ENCODE peak calls at places on chromosomes 4 and X, in five cellular contexts. B is activated CD4-positive, alpha-beta T cell treated with anti-CD3 and anti-CD28 coated beads, Interleukin-2, amount 10 ng/mL, durations not matched to agents 7 days and 5 days; O is left kidney; J is ureter; W is MG63. L is an unnamed sample.

GRCh38 chrX:110022555-110023448 is 19.9 kb downstream of the TMEM164 start:
- DNase-seq in W (no peak), O (peak), B (no peak), J (no peak), L (no peak)

GRCh38 chr4:88623097-88623496 is 30.8 kb downstream of the HERC3 start:
- DNase-seq in W (peak), B (no peak), J (no peak), O (no peak), L (no peak)

GRCh38 chr4:10006236-10006603 is 15.1 kb downstream of the SLC2A9 start:
- DNase-seq in O (peak), B (no peak), W (peak), J (peak), L (peak)

GRCh38 chr4:159577241-159577640 is 474.4 kb downstream of the RAPGEF2 start:
- DNase-seq in J (no peak), B (no peak), W (no peak), O (no peak), L (no peak)

GRCh38 chr4:2923678-2924173 is 39.5 kb downstream of the NOP14 start:
- DNase-seq in B (no peak), W (no peak), O (no peak), J (no peak), L (peak)

GRCh38 chr4:4838602-4839470 is 20.6 kb upstream of the MSX1 start:
- DNase-seq in J (no peak), O (peak), W (no peak), B (no peak), L (no peak)

GRCh38 chr4:2940267-2941137 is 22.7 kb downstream of the NOP14 start:
- DNase-seq in W (no peak), B (no peak), J (peak), O (peak), L (no peak)

GRCh38 chr4:153087671-153088194 is 116.5 kb upstream of the TRIM2 start:
- DNase-seq in W (no peak), O (no peak), J (no peak), B (no peak), L (no peak)

GRCh38 chr4:89173336-89174090 is 62.2 kb downstream of the TIGD2 start:
- DNase-seq in W (no peak), O (peak), J (no peak), B (no peak), L (no peak)

GRCh38 chr4:24979554-24979953 is 51.2 kb downstream of the LGI2 start:
- DNase-seq in O (no peak), W (no peak), J (no peak), B (no peak), L (no peak)

GRCh38 chrX:115183980-115184379 is 5.2 kb upstream of the RBMXL3 start:
- DNase-seq in W (no peak), B (no peak), J (no peak), O (no peak), L (no peak)

GRCh38 chr4:60134106-60134505 is 1066.0 kb upstream of the ADGRL3 start:
- DNase-seq in O (no peak), B (no peak), W (no peak), J (no peak), L (no peak)

GRCh38 chr4:89363156-89363555 is 55.6 kb upstream of the GPRIN3 start:
- DNase-seq in O (no peak), J (no peak), W (no peak), B (no peak), L (no peak)

GRCh38 chr4:38334791-38335190 is 329.2 kb upstream of the KLF3 start:
- DNase-seq in W (no peak), B (no peak), J (no peak), O (no peak), L (no peak)

GRCh38 chr4:69116645-69117321 is 20.5 kb downstream of the UGT2B7 start:
- DNase-seq in J (no peak), W (no peak), B (no peak), O (no peak), L (no peak)

GRCh38 chr4:75030028-75030427 is 97.1 kb downstream of the PARM1 start:
- DNase-seq in W (no peak), J (no peak), B (no peak), O (no peak), L (no peak)

GRCh38 chr4:142811034-142811433 is 35.1 kb downstream of the INPP4B start:
- DNase-seq in J (no peak), O (no peak), B (no peak), W (no peak), L (no peak)

GRCh38 chrX:15564981-15565579 is 35.7 kb downstream of the ACE2 start:
- DNase-seq in J (peak), O (peak), W (peak), B (peak), L (peak)

GRCh38 chrX:103584606-103585005 is 709 bp upstream of the TCEAL4 start:
- DNase-seq in J (no peak), B (no peak), W (no peak), O (peak), L (no peak)

GRCh38 chr4:165359501-165359900 is 19.3 kb upstream of the CPE start:
- DNase-seq in B (no peak), J (no peak), W (no peak), O (no peak), L (no peak)

GRCh38 chrX:19904778-19905367 is 17.5 kb upstream of the SH3KBP1 start:
- DNase-seq in J (no peak), B (peak), W (peak), O (peak), L (no peak)

GRCh38 chr4:31370866-31371465 is 650.8 kb downstream of the PCDH7 start:
- DNase-seq in O (peak), B (no peak), W (no peak), J (no peak), L (no peak)

GRCh38 chr4:105520819-105521790 is 31.3 kb upstream of the ARHGEF38 start:
- DNase-seq in B (peak), O (peak), J (no peak), W (no peak), L (no peak)

GRCh38 chrX:16023790-16024734 is 99.3 kb upstream of the GRPR start:
- DNase-seq in O (no peak), J (no peak), W (no peak), B (no peak), L (no peak)

GRCh38 chr4:75545526-75545925 is 10.3 kb upstream of the ODAPH start:
- DNase-seq in J (no peak), B (no peak), O (no peak), W (no peak), L (no peak)

GRCh38 chr4:8039290-8039689 is 99.6 kb upstream of the AFAP1 start:
- DNase-seq in W (no peak), B (no peak), J (no peak), O (peak), L (no peak)

GRCh38 chr4:55507612-55508011 is 39.1 kb downstream of the CLOCK start:
- DNase-seq in W (no peak), O (no peak), J (no peak), B (no peak), L (no peak)

GRCh38 chrX:24498975-24499374 is 33.9 kb downstream of the PDK3 start:
- DNase-seq in B (no peak), O (peak), J (no peak), W (no peak), L (no peak)

GRCh38 chr4:112060212-112060611 is 85.0 kb upstream of the FAM241A start:
- DNase-seq in O (peak), B (no peak), W (no peak), J (no peak), L (no peak)

GRCh38 chrX:68504237-68504636 is 5.4 kb downstream of the YIPF6 start:
- DNase-seq in J (no peak), W (peak), B (peak), O (no peak), L (no peak)

GRCh38 chr4:95505149-95505548 is 43.6 kb downstream of the UNC5C start:
- DNase-seq in J (no peak), O (no peak), W (no peak), B (no peak), L (no peak)

GRCh38 chr4:80452768-80453167 is 117.2 kb downstream of the CFAP299 start:
- DNase-seq in J (no peak), B (no peak), O (no peak), W (no peak), L (no peak)

GRCh38 chr4:7168106-7168505 is 24.2 kb upstream of the SORCS2 start:
- DNase-seq in W (no peak), J (no peak), O (no peak), B (no peak), L (no peak)

L was measured in aorta.